ENCODE peak calls at places on chromosome 2, in ten cellular contexts. S is HT-29, T is pancreas, A is ureter, B is substantia nigra, H is HS-27A, C is NCI-H524, Q is kidney, R is COR-L47, W is stomach. X is an unnamed sample.

GRCh38 chr2:201538025-201538424 is 86.5 kb downstream of the STRADB start:
- DNase-seq in S (no peak), T (no peak), A (no peak), B (no peak), H (no peak), C (no peak), Q (no peak), R (no peak), W (no peak), X (no peak)

GRCh38 chr2:228613133-228613532 is 431.6 kb upstream of the SPHKAP start:
- DNase-seq in S (no peak), T (no peak), A (no peak), B (no peak), H (peak; percentile 41), C (no peak), Q (no peak), R (no peak), W (no peak), X (no peak)

GRCh38 chr2:197161738-197162137 is 148.8 kb downstream of the ANKRD44 start:
- DNase-seq in S (no peak), T (no peak), A (no peak), B (no peak), H (no peak), C (no peak), Q (no peak), R (no peak), W (no peak), X (no peak)

GRCh38 chr2:86062043-86062442 is 43.6 kb downstream of the POLR1A start:
- DNase-seq in S (no peak), T (no peak), A (no peak), B (no peak), H (no peak), C (no peak), Q (no peak), R (no peak), W (no peak), X (no peak)

GRCh38 chr2:149741646-149742045 is 154.1 kb upstream of the MMADHC start:
- DNase-seq in S (no peak), T (no peak), A (no peak), B (no peak), H (peak; percentile 68), C (no peak), Q (no peak), R (no peak), W (no peak), X (no peak)

GRCh38 chr2:172253190-172254052 is 150.7 kb upstream of the DLX2 start:
- DNase-seq in S (peak; percentile 91), T (peak; percentile 56), A (peak; percentile 78), B (no peak), H (peak; percentile 88), C (no peak), Q (peak; percentile 82), R (no peak), W (peak; percentile 50), X (no peak)

GRCh38 chr2:120707816-120708215 is 27.9 kb upstream of the GLI2 start:
- DNase-seq in S (no peak), T (no peak), A (no peak), B (no peak), H (no peak), C (no peak), Q (no peak), R (no peak), W (no peak), X (no peak)

GRCh38 chr2:235765181-235765820 is 271.5 kb downstream of the AGAP1 start:
- DNase-seq in S (peak; percentile 38), T (no peak), A (peak; percentile 29), B (no peak), H (no peak), C (no peak), Q (no peak), R (no peak), W (no peak), X (peak; percentile 71)

X was measured in nucleus accumbens.